ENCODE peak calls at places on chromosome 22, in five cellular contexts. L is adipocyte, R is K562, S is HepG2, U is neuronal stem cell. T is an unnamed sample.

GRCh38 chr22:20905415-20906386 is 11.5 kb upstream of the CRKL start:
- DNase-seq in R (no peak), U (no peak), L (no peak), S (no peak), T (no peak)

GRCh38 chr22:41976070-41976901 is 7.0 kb downstream of the SEPTIN3 start:
- DNase-seq in S (no peak), U (no peak), L (peak; percentile 67), R (no peak), T (peak; percentile 38)

GRCh38 chr22:24376606-24377005 is 50.8 kb upstream of the ADORA2A start:
- DNase-seq in U (no peak), S (no peak), R (no peak), L (no peak), T (no peak)

GRCh38 chr22:16960220-16960883 is 47.7 kb downstream of the GAB4 start:
- DNase-seq in S (no peak), L (no peak), U (no peak), R (no peak), T (no peak)

GRCh38 chr22:44620841-44621382 is 81.1 kb upstream of the PRR5 start:
- DNase-seq in R (no peak), U (no peak), L (no peak), S (no peak), T (no peak)

GRCh38 chr22:39932918-39933649 is 27.1 kb upstream of the TMA7B start:
- DNase-seq in L (no peak), S (peak; percentile 29), U (peak; percentile 69), R (peak; percentile 82), T (peak; percentile 60)

GRCh38 chr22:37157516-37158289 is 8.0 kb upstream of the IL2RB start:
- DNase-seq in L (no peak), U (no peak), R (no peak), S (no peak), T (no peak)

GRCh38 chr22:42399315-42400271 is 32.6 kb downstream of the NFAM1 start:
- DNase-seq in S (no peak), U (peak; percentile 37), R (peak; percentile 78), L (no peak), T (peak; percentile 36)

GRCh38 chr22:39351689-39352214 is 2.0 kb downstream of the SYNGR1 start:
- DNase-seq in U (no peak), R (no peak), S (no peak), L (peak; percentile 59), T (no peak)

GRCh38 chr22:25354456-25354855 is 135.0 kb downstream of the CRYBB2 start:
- DNase-seq in R (no peak), U (no peak), S (no peak), L (no peak), T (no peak)

GRCh38 chr22:50474711-50475651 is at the start of gene SBF1:
- DNase-seq in L (peak; percentile 98), U (peak; percentile 91), S (peak; percentile 79), R (peak; percentile 91), T (peak; percentile 91)

GRCh38 chr22:36288571-36289405 is 35.9 kb downstream of the APOL1 start:
- DNase-seq in R (no peak), U (no peak), S (no peak), L (no peak), T (no peak)

GRCh38 chr22:25908212-25908611 is 166.2 kb downstream of the MYO18B start:
- DNase-seq in L (no peak), R (no peak), S (no peak), U (no peak), T (no peak)

GRCh38 chr22:26674211-26675190 is 17.1 kb downstream of the MIAT start:
- DNase-seq in R (peak; percentile 36), L (no peak), U (no peak), S (no peak), T (no peak)

GRCh38 chr22:23518381-23519187 is 61.5 kb downstream of the IGLL1 start:
- DNase-seq in R (no peak), U (no peak), S (no peak), L (no peak), T (peak; percentile 65)

GRCh38 chr22:36465232-36466021 is 16.0 kb downstream of the TXN2 start:
- DNase-seq in R (no peak), U (no peak), L (peak; percentile 91), S (peak; percentile 31), T (peak; percentile 76)

GRCh38 chr22:42635531-42635930 is 4.9 kb downstream of the ATP5MGL start:
- DNase-seq in R (no peak), S (no peak), L (peak; percentile 96), U (no peak), T (peak; percentile 34)

GRCh38 chr22:48070760-48071159 is 1308.3 kb downstream of the TBC1D22A start:
- DNase-seq in S (no peak), U (no peak), R (peak; percentile 4), L (no peak), T (no peak)

GRCh38 chr22:44352378-44353062 is 39.8 kb upstream of the SHISAL1 start:
- DNase-seq in R (no peak), S (no peak), U (no peak), L (no peak), T (no peak)

GRCh38 chr22:39306456-39307361 is 12.7 kb downstream of the RPL3 start:
- DNase-seq in L (no peak), U (no peak), S (no peak), R (peak; percentile 76), T (no peak)

GRCh38 chr22:19606332-19607197 is 82.4 kb upstream of the CLDN5 start:
- DNase-seq in U (no peak), S (no peak), L (no peak), R (no peak), T (no peak)

GRCh38 chr22:28841111-28841510 is 40.7 kb upstream of the XBP1 start:
- DNase-seq in U (no peak), L (no peak), R (no peak), S (peak; percentile 34), T (no peak)

GRCh38 chr22:28843633-28844032 is 39.7 kb upstream of the ZNRF3 start:
- DNase-seq in L (no peak), R (no peak), U (no peak), S (no peak), T (no peak)

GRCh38 chr22:28846994-28847393 is 36.4 kb upstream of the ZNRF3 start:
- DNase-seq in R (no peak), S (no peak), L (no peak), U (no peak), T (no peak)
- H3K4me3 ChIP-seq in R (no peak overlapping the region), S (no peak overlapping the region), L (no peak overlapping the region), U (no peak overlapping the region), T (no peak overlapping the region)

DNA sequence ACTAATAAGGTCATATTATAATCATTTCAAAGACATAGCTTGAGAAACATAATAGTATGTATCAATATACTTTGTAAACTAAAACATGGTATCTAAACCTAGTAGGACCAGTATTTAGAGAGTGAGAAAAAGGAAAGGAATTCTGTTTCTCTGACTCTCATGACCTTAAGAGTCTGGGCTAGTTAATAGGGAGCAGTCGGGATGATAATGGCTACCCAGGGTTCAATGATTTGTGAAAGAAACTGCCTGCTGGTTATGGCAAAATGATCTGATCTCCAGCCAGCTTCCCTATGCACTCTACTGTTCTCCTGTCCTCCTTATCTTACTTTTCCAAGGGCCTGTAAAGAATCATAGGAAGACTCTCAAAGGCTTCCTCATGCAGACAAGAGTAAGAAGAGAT is 193.1 kb upstream of the PITPNB start:
- DNase-seq in S (no peak), R (no peak), U (no peak), L (no peak), T (no peak)
- H3K9ac ChIP-seq in S (no peak overlapping the region), R (no peak overlapping the region), U (no peak overlapping the region), L (peak overlapping the region; percentile 57), T (no peak overlapping the region)

DNA sequence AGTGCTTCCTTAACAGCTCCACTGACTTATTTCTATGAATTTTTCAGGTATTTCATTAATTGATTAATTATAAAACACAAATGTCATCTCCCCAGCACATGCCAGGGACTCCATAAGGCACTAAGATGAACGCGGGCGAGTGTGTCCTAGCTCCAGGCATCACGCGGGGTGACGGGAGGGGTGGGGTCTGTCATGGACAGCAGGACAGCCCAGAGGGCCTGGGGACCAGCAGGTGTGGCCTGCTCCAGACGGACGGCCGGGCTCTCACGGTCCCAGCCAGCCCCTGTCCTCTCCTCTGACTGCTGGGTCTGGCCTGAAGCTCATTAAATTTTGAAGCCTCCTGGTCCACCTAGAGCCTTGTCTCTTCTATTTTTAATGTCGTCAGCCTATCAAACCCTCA is 531.1 kb downstream of the BRD1 start:
- DNase-seq in L (no peak), S (no peak), U (no peak), R (no peak), T (no peak)
- H3K4me3 ChIP-seq in L (no peak overlapping the region), S (no peak overlapping the region), U (no peak overlapping the region), R (no peak overlapping the region), T (no peak overlapping the region)

GRCh38 chr22:31945478-31945815 is 1.1 kb downstream of the YWHAH start:
- DNase-seq in U (no peak), R (no peak), S (no peak), L (peak; percentile 13), T (peak; percentile 33)

GRCh38 chr22:31945971-31946680 is 1.8 kb downstream of the YWHAH start:
- DNase-seq in S (no peak), U (no peak), L (peak; percentile 19), R (peak; percentile 55), T (no peak)

GRCh38 chr22:31944700-31945477 is 554 bp downstream of the YWHAH start:
- DNase-seq in R (peak; percentile 65), S (no peak), U (peak; percentile 17), L (peak; percentile 62), T (peak; percentile 53)

GRCh38 chr22:31948002-31948401 is 3.7 kb downstream of the YWHAH start:
- DNase-seq in S (no peak), R (no peak), U (no peak), L (no peak), T (no peak)

DNA sequence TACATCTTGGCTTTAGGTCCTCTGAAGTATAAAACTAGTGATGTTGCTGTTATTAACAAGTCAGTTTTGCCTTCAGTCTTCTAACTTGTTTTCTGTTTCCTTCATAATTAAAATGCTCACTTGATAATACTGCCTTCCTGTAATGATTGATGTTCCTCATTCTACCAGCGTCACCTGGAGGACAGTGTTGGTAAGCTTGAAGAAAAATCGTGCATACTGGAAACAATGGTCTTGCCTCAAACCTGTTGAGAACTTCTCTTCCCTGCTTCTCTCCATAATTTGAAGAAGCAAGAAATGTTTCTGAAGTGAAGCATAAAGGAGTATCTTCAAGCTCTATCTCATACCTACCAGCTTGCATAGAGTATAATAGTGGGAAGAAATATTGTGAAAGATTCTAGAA is 3.0 kb downstream of the YWHAH start:
- DNase-seq in L (no peak), S (peak; percentile 48), R (peak; percentile 67), U (no peak), T (peak; percentile 53)
- H3K9ac ChIP-seq in L (no peak overlapping the region), S (no peak overlapping the region), R (peak overlapping the region; percentile 96), U (no peak overlapping the region), T (no peak overlapping the region)

DNA sequence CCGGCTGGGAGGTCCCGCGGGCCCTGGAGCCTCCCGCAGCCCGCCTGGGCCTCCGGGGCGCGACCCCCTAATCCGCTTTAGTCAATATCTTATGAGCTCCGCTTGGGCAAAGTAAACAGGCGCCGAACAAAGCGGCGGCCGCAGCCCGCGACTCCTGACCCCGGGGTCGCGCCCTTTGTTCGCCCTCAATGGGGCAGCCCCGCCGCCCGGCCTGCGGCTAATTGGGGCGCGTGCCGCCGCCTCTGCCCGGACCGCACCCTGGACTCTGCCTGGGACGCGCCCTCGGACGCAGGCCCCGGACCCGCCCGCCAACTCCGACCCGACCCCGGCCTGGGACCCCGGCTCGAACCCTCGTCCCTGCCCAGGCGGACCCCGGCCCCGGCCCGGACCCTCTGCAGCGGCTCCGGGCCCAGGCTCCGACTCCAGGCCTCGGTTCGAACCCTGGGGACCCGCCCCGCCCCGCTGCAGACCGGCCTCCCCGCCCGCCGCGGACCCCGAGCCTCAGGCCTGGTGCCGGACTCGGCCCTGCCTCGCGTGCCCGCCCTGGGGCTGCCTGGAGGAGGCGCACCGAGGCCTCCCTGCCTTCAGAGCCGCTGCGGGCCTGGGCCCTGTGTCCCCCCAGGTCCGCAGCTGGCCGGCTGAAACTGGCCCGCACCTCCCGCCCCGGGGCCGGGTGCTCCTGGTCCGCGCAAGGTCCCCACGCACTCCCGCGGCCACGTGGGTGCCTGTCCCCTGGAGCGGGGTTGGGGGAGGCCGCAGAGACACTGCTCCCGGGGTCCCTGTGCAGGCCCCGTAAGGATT is 84.7 kb upstream of the WNT7B start:
- DNase-seq in R (no peak), S (peak; percentile 9), U (peak; percentile 91), L (no peak), T (no peak)
- H3K4me3 ChIP-seq in R (no peak overlapping the region), S (no peak overlapping the region), U (no peak overlapping the region), L (no peak overlapping the region), T (no peak overlapping the region)